ENCODE peak calls at places on chromosomes 16 and 17, in four cellular contexts. A, S, E and D are unnamed samples. For H3K79me1, the result is how much of the 10 kb centered on the place peaks cover.

GRCh38 chr16:4028144-4028543 is 88.1 kb downstream of the ADCY9 start:
- DNase-seq in A (no peak), E (no peak), S (no peak), D (no peak)

GRCh38 chr17:77098884-77099545 is 41.8 kb upstream of the SEC14L1 start:
- DNase-seq in E (no peak), A (peak), S (no peak), D (no peak)

GRCh38 chr16:57244463-57244766 is 644 bp upstream of the ARL2BP start:
- DNase-seq in S (no peak), A (no peak), E (no peak), D (no peak)

GRCh38 chr17:57478433-57478832 is 222.1 kb downstream of the MSI2 start:
- DNase-seq in E (no peak), S (no peak), A (no peak), D (no peak)

GRCh38 chr17:39753514-39754160 is 15.9 kb downstream of the GRB7 start:
- DNase-seq in S (peak), A (no peak), E (peak), D (peak)

GRCh38 chr17:34163681-34164080 is 91.4 kb upstream of the CCL2 start:
- DNase-seq in E (peak), S (peak), A (peak), D (peak)

GRCh38 chr17:4503283-4504005 is 4.8 kb downstream of the SPNS2 start:
- DNase-seq in S (no peak), E (no peak), A (no peak), D (no peak)

GRCh38 chr16:15581127-15581815 is 61.7 kb downstream of the MARF1 start:
- DNase-seq in E (no peak), S (no peak), A (no peak), D (no peak)

GRCh38 chr17:1865252-1866037 is 35.6 kb downstream of the RPA1 start:
- DNase-seq in E (no peak), S (peak), A (peak), D (peak)

GRCh38 chr17:41065829-41066624 is at the start of gene KRTAP2-4:
- DNase-seq in A (peak), S (no peak), E (no peak), D (no peak)

GRCh38 chr17:43932357-43932756 is 9.9 kb downstream of the PPY start:
- DNase-seq in S (no peak), A (no peak), E (no peak), D (no peak)

GRCh38 chr17:21127508-21128077 is 829 bp downstream of the DHRS7B start:
- DNase-seq in S (no peak), A (peak), E (no peak), D (no peak)

GRCh38 chr17:58268774-58269556 is 11.8 kb downstream of the MPO start:
- DNase-seq in A (no peak), S (peak), E (no peak), D (no peak)

GRCh38 chr16:85615852-85616607 is 2.9 kb downstream of the GSE1 start:
- DNase-seq in E (peak), S (peak), A (peak), D (peak)

DNA sequence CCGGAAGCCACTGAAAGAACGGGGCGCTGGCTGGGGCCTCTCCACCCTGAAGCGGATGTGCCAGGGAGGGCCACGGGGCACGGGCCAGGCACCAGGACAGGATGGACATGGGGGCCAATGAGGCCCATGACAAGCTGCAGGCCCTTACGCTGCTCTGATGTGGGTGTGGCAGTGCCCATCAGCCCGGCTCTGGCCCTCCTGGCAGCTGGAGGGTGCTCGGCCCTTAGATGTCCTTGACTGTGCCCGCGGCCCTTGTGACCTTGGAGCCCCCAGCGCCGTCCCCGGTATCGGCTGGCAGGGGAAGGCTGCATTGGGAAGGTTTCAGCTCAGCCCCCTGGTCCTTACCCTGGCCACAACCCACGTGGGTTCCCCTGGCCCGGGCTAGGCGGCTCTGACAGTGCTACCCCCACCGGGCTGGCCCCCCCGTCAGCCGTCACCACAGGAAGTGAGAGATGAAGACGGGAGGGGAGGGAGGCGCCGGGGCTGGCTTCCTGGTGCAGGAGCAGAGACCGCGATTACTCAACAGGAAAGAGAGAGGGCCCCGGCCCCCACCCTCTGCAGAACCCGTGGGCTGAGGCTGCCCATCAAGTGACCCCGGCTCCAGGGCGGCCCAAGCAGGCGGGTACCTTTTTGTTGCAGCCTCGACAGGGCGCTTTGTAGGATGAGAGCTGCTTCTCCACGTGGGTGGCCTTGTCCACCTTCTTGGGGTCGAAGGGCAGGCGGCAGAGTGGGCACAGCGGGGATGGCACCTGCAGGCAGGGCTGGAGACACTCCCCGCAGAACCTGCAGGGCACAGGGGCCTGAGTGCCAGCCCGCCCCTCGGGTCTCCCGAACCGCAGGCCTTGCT is 5.3 kb downstream of the RNF166 start:
- DNase-seq in E (no peak), S (no peak), A (peak), D (no peak)
- H3K4me2 ChIP-seq in E (no peak), S (no peak), A (peak), D (no peak)

DNA sequence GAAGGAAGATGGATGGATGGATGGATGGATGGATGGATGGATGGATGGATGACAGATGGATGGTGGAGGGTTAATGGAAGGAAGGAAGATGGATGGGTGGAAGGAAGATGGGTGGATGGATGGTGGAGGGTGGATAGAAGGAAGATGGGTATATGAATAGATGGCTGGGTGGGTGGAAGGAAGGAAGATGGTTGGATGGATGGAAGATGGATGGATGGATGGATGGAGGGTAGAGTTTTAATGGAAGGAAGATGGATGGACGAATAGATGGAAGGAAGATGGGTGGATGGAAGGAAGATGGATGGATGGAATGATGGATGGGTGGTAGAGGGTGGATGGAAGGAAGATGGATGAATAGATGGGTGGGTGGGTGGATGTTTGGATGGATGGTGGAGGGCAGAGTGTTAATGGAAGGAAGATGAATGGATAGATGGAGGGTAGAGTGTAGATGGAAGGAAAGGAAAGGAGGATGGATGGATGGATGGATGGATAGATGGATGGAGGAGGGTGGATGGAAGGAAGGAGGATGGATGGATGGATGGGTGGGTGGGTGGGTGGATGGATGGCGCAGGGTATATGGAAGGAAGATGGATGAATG is 22.1 kb downstream of the MLYCD start:
- DNase-seq in E (no peak), S (no peak), A (no peak), D (no peak)
- H3K56ac ChIP-seq in E (no peak), S (peak), A (no peak), D (no peak)

GRCh38 chr17:2943971-2944370 is 119.4 kb downstream of the OR1D5 start:
- DNase-seq in A (no peak), E (no peak), S (no peak), D (no peak)
- H3K79me1 ChIP-seq in A (under half), E (under half), S (under half), D (under half)

GRCh38 chr17:49996495-49997255 is 1.7 kb upstream of the DLX3 start:
- DNase-seq in A (peak), S (peak), E (peak), D (peak)

GRCh38 chr17:49994085-49995054 is 654 bp downstream of the DLX3 start:
- DNase-seq in A (no peak), S (peak), E (peak), D (peak)

GRCh38 chr17:49995055-49995738 is at the start of gene DLX3:
- DNase-seq in A (peak), E (peak), S (peak), D (peak)

GRCh38 chr17:49997256-49997735 is 2.3 kb upstream of the DLX3 start:
- DNase-seq in E (peak), A (no peak), S (no peak), D (no peak)

DNA sequence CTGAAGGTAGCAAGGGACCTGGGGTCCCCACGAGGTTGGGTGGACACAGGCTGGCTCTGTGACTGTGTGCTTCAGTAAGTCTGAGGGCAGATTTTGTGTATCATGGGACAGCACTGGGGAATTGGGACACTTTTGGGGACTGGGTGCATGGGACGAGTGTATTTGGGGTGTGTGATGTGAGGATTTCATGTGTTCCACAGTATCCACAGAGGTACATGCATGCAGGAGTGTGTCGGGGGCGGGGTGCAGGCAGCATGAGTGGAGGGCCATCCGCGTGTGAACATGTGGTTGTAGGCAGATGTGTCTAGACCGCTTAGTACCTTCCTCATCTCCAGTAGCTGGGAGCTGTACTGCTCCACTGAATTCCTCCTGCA is 1.1 kb upstream of the DLX3 start:
- DNase-seq in E (no peak), A (no peak), S (no peak), D (no peak)
- H3K4me2 ChIP-seq in E (peak), A (no peak), S (peak), D (no peak)

DNA sequence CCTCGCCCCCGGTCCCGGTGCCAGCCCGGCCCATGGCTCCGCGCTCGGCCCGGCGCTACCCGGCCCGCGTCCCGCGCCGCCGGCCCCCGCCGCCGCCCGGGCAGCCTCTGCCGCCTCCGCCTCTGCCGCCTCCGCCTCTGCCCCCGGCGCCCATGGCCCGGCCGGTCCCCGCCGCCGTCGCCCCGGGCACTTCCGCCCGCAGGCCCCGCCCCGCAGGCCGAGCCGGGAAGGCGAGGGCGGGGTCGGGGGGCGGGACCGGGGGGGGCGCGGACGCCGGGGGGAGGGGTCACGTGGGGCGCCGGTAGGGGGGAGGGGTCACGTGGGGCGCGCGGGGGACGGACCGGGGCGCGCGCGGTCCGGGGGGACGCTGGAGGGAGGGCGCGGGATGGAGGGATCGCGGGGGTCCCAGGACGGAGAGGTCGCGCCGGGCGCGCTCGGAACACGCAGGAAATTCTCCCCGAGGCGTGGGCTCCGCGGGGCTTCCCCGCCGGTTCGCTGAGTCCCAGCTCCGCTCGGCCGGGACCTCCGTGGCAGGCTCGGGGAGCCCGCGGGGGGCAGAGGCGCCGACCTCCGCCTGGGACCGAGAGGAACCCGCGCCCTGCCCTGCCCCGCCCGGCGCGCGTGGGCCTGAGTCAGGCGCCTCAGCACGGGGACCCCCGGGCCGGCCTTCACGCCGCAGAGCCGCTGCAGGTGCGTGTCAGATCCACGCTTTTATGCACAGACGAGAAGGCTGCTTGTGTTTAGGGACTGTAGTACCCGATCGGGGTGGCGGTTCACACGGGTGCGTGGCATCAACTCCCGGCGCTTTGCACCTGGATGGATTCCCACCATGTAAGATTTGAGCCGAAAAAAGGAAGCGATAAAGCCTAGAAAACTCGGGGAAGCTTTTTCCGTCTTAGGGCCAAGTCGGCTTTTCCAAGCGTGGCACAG is at the start of gene PGAP6:
- DNase-seq in E (no peak), S (peak), A (peak), D (no peak)
- H3K56ac ChIP-seq in E (no peak), S (peak), A (no peak), D (peak)

GRCh38 chr16:89893642-89894548 is 20.5 kb downstream of the TCF25 start:
- DNase-seq in A (no peak), S (no peak), E (no peak), D (no peak)

GRCh38 chr16:89890886-89891657 is 17.7 kb downstream of the TCF25 start:
- DNase-seq in S (no peak), E (no peak), A (no peak), D (no peak)

GRCh38 chr16:89892635-89893034 is 19.2 kb downstream of the TCF25 start:
- DNase-seq in A (no peak), S (no peak), E (no peak), D (no peak)

GRCh38 chr16:89890200-89890599 is 16.8 kb downstream of the TCF25 start:
- DNase-seq in E (no peak), S (no peak), A (no peak), D (no peak)

GRCh38 chr16:89892055-89892630 is 18.8 kb downstream of the TCF25 start:
- DNase-seq in A (no peak), E (no peak), S (no peak), D (no peak)
- H3K79me1 ChIP-seq in A (half or more), E (under half), S (under half), D (under half)

GRCh38 chr17:691423-691822 is 23.2 kb downstream of the VPS53 start:
- DNase-seq in E (no peak), A (peak), S (no peak), D (no peak)

GRCh38 chr17:689556-690247 is 24.9 kb downstream of the VPS53 start:
- DNase-seq in A (no peak), E (no peak), S (no peak), D (no peak)

GRCh38 chr17:694239-694638 is 20.4 kb downstream of the VPS53 start:
- DNase-seq in E (no peak), A (peak), S (no peak), D (peak)

GRCh38 chr17:690346-690745 is 24.3 kb downstream of the VPS53 start:
- DNase-seq in S (no peak), E (no peak), A (no peak), D (no peak)

DNA sequence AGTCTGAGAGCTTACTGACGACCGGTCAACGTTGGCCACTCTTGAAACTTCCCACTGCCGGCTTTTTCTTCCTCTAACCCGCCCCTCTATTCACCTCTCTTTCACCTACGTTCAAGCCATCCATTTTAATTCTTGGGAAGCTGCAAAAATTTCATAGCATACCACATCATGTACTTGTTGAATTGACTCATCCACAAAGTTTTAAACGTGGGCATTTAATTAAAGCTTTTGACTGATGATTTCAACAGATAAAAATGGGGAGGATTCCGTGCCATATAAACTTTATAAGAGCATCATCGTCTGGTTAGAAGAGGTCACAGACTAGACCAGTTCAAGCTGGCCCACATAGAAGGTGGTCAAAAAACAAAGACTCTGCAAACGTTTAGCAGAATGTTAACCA is 22.5 kb downstream of the VPS53 start:
- DNase-seq in S (no peak), E (no peak), A (peak), D (no peak)
- H3K4me2 ChIP-seq in S (no peak), E (no peak), A (peak), D (no peak)

GRCh38 chr17:67124469-67125148 is 80.3 kb downstream of the CACNG1 start:
- DNase-seq in A (no peak), S (no peak), E (no peak), D (no peak)
- H3K56ac ChIP-seq in A (no peak), S (no peak), E (no peak), D (no peak)

GRCh38 chr16:67451704-67452435 is 20.9 kb downstream of the HSD11B2 start:
- DNase-seq in E (no peak), A (no peak), S (no peak), D (no peak)
- H3K79me1 ChIP-seq in E (under half), A (under half), S (under half), D (under half)

GRCh38 chr16:17343729-17344128 is 127.0 kb downstream of the XYLT1 start:
- DNase-seq in A (no peak), S (no peak), E (no peak), D (no peak)
- H3K4me2 ChIP-seq in A (no peak), S (no peak), E (no peak), D (no peak)